ENCODE peak calls at places on chromosomes 12 and 14, in seven cellular contexts. One of them, this sample, is unnamed.

GRCh38 chr14:100246809-100247428 is 8.0 kb downstream of the YY1 start:
- DNase-seq in amniotic stem cell: no peak
- DNase-seq in left colon: no peak
- DNase-seq in NCI-H510A treated with DMSO at 0.1 percent for 48 hours: peak; percentile 83
- DNase-seq in iPS-NIHi11: peak; percentile 65
- DNase-seq in D341Med: peak; percentile 67
- DNase-seq in CD8-positive, alpha-beta memory T cell: no peak
- DNase-seq in this sample: no peak

GRCh38 chr12:7054925-7055324 is 5.6 kb upstream of the C1S start:
- DNase-seq in NCI-H510A treated with DMSO at 0.1 percent for 48 hours: no peak
- DNase-seq in CD8-positive, alpha-beta memory T cell: no peak
- DNase-seq in iPS-NIHi11: no peak
- DNase-seq in D341Med: no peak
- DNase-seq in amniotic stem cell: no peak
- DNase-seq in left colon: no peak
- DNase-seq in this sample: no peak

GRCh38 chr14:68884031-68885030 is 91.5 kb upstream of the ZFP36L1 start:
- DNase-seq in amniotic stem cell: no peak
- DNase-seq in D341Med: no peak
- DNase-seq in NCI-H510A treated with DMSO at 0.1 percent for 48 hours: no peak
- DNase-seq in iPS-NIHi11: no peak
- DNase-seq in left colon: peak; percentile 23
- DNase-seq in CD8-positive, alpha-beta memory T cell: no peak
- DNase-seq in this sample: no peak

GRCh38 chr12:132456944-132457495 is 32.9 kb upstream of the FBRSL1 start:
- DNase-seq in NCI-H510A treated with DMSO at 0.1 percent for 48 hours: no peak
- DNase-seq in iPS-NIHi11: no peak
- DNase-seq in amniotic stem cell: no peak
- DNase-seq in left colon: no peak
- DNase-seq in D341Med: peak; percentile 56
- DNase-seq in CD8-positive, alpha-beta memory T cell: no peak
- DNase-seq in this sample: no peak

GRCh38 chr12:123122649-123123048 is 28.2 kb downstream of the PITPNM2 start:
- DNase-seq in NCI-H510A treated with DMSO at 0.1 percent for 48 hours: no peak
- DNase-seq in amniotic stem cell: no peak
- DNase-seq in iPS-NIHi11: no peak
- DNase-seq in CD8-positive, alpha-beta memory T cell: no peak
- DNase-seq in D341Med: no peak
- DNase-seq in left colon: no peak
- DNase-seq in this sample: no peak

GRCh38 chr12:127416796-127417195 is 850.2 kb upstream of the TMEM132C start:
- DNase-seq in NCI-H510A treated with DMSO at 0.1 percent for 48 hours: no peak
- DNase-seq in iPS-NIHi11: no peak
- DNase-seq in left colon: no peak
- DNase-seq in D341Med: no peak
- DNase-seq in amniotic stem cell: no peak
- DNase-seq in CD8-positive, alpha-beta memory T cell: no peak
- DNase-seq in this sample: no peak

GRCh38 chr14:35855886-35856481 is 29.8 kb downstream of the BRMS1L start:
- DNase-seq in left colon: no peak
- DNase-seq in amniotic stem cell: no peak
- DNase-seq in CD8-positive, alpha-beta memory T cell: no peak
- DNase-seq in D341Med: peak; percentile 51
- DNase-seq in NCI-H510A treated with DMSO at 0.1 percent for 48 hours: no peak
- DNase-seq in iPS-NIHi11: no peak
- DNase-seq in this sample: no peak

GRCh38 chr12:26507613-26508012 is 312.2 kb downstream of the SSPN start:
- DNase-seq in CD8-positive, alpha-beta memory T cell: no peak
- DNase-seq in left colon: no peak
- DNase-seq in NCI-H510A treated with DMSO at 0.1 percent for 48 hours: no peak
- DNase-seq in amniotic stem cell: no peak
- DNase-seq in iPS-NIHi11: no peak
- DNase-seq in D341Med: no peak
- DNase-seq in this sample: no peak

GRCh38 chr12:115455268-115455681 is 771.3 kb upstream of the TBX3 start:
- DNase-seq in D341Med: no peak
- DNase-seq in left colon: no peak
- DNase-seq in iPS-NIHi11: no peak
- DNase-seq in amniotic stem cell: no peak
- DNase-seq in NCI-H510A treated with DMSO at 0.1 percent for 48 hours: peak; percentile 79
- DNase-seq in CD8-positive, alpha-beta memory T cell: no peak
- DNase-seq in this sample: no peak

GRCh38 chr12:54680374-54680773 is 32.2 kb upstream of the DCD start:
- DNase-seq in CD8-positive, alpha-beta memory T cell: no peak
- DNase-seq in iPS-NIHi11: peak; percentile 82
- DNase-seq in amniotic stem cell: no peak
- DNase-seq in NCI-H510A treated with DMSO at 0.1 percent for 48 hours: no peak
- DNase-seq in D341Med: peak; percentile 68
- DNase-seq in left colon: peak; percentile 21
- DNase-seq in this sample: no peak

GRCh38 chr12:1594045-1594294 is 411 bp downstream of the FBXL14 start:
- DNase-seq in left colon: no peak
- DNase-seq in NCI-H510A treated with DMSO at 0.1 percent for 48 hours: peak; percentile 54
- DNase-seq in iPS-NIHi11: peak; percentile 74
- DNase-seq in D341Med: no peak
- DNase-seq in amniotic stem cell: no peak
- DNase-seq in CD8-positive, alpha-beta memory T cell: no peak
- DNase-seq in this sample: no peak

GRCh38 chr12:20601668-20602280 is 93.4 kb upstream of the SLCO1C1 start:
- DNase-seq in D341Med: no peak
- DNase-seq in left colon: no peak
- DNase-seq in iPS-NIHi11: peak; percentile 15
- DNase-seq in CD8-positive, alpha-beta memory T cell: no peak
- DNase-seq in NCI-H510A treated with DMSO at 0.1 percent for 48 hours: peak; percentile 55
- DNase-seq in amniotic stem cell: no peak
- DNase-seq in this sample: no peak

GRCh38 chr14:71680733-71681387 is 251.4 kb upstream of the RGS6 start:
- DNase-seq in left colon: no peak
- DNase-seq in CD8-positive, alpha-beta memory T cell: no peak
- DNase-seq in D341Med: no peak
- DNase-seq in amniotic stem cell: no peak
- DNase-seq in NCI-H510A treated with DMSO at 0.1 percent for 48 hours: no peak
- DNase-seq in iPS-NIHi11: peak; percentile 58
- DNase-seq in this sample: no peak

GRCh38 chr12:65960820-65961691 is 136.8 kb downstream of the HMGA2 start:
- DNase-seq in iPS-NIHi11: no peak
- DNase-seq in NCI-H510A treated with DMSO at 0.1 percent for 48 hours: no peak
- DNase-seq in D341Med: no peak
- DNase-seq in amniotic stem cell: no peak
- DNase-seq in left colon: no peak
- DNase-seq in CD8-positive, alpha-beta memory T cell: no peak
- DNase-seq in this sample: no peak

GRCh38 chr12:60072911-60073310 is 477.1 kb downstream of the SLC16A7 start:
- DNase-seq in left colon: no peak
- DNase-seq in amniotic stem cell: no peak
- DNase-seq in CD8-positive, alpha-beta memory T cell: no peak
- DNase-seq in NCI-H510A treated with DMSO at 0.1 percent for 48 hours: no peak
- DNase-seq in iPS-NIHi11: no peak
- DNase-seq in D341Med: no peak
- DNase-seq in this sample: no peak

GRCh38 chr12:31005944-31006361 is 67.7 kb upstream of the DDX11 start:
- DNase-seq in NCI-H510A treated with DMSO at 0.1 percent for 48 hours: no peak
- DNase-seq in amniotic stem cell: no peak
- DNase-seq in left colon: no peak
- DNase-seq in D341Med: no peak
- DNase-seq in CD8-positive, alpha-beta memory T cell: no peak
- DNase-seq in iPS-NIHi11: no peak
- DNase-seq in this sample: no peak

GRCh38 chr12:25957898-25958253 is 606 bp upstream of the RASSF8 start:
- DNase-seq in amniotic stem cell: peak; percentile 72
- DNase-seq in NCI-H510A treated with DMSO at 0.1 percent for 48 hours: no peak
- DNase-seq in CD8-positive, alpha-beta memory T cell: no peak
- DNase-seq in left colon: no peak
- DNase-seq in D341Med: peak; percentile 39
- DNase-seq in iPS-NIHi11: no peak
- DNase-seq in this sample: no peak

GRCh38 chr14:102182901-102183619 is 43.4 kb downstream of the WDR20 start:
- DNase-seq in iPS-NIHi11: no peak
- DNase-seq in NCI-H510A treated with DMSO at 0.1 percent for 48 hours: no peak
- DNase-seq in CD8-positive, alpha-beta memory T cell: no peak
- DNase-seq in D341Med: no peak
- DNase-seq in amniotic stem cell: no peak
- DNase-seq in left colon: no peak
- DNase-seq in this sample: no peak

GRCh38 chr14:75492832-75493579 is 29.3 kb upstream of the BATF start:
- DNase-seq in NCI-H510A treated with DMSO at 0.1 percent for 48 hours: no peak
- DNase-seq in D341Med: no peak
- DNase-seq in CD8-positive, alpha-beta memory T cell: no peak
- DNase-seq in amniotic stem cell: no peak
- DNase-seq in iPS-NIHi11: no peak
- DNase-seq in left colon: no peak
- DNase-seq in this sample: no peak

GRCh38 chr12:54891717-54892478 is 37.6 kb downstream of the MUCL1 start:
- DNase-seq in left colon: peak; percentile 27
- DNase-seq in iPS-NIHi11: no peak
- DNase-seq in amniotic stem cell: no peak
- DNase-seq in D341Med: no peak
- DNase-seq in NCI-H510A treated with DMSO at 0.1 percent for 48 hours: peak; percentile 98
- DNase-seq in CD8-positive, alpha-beta memory T cell: no peak
- DNase-seq in this sample: no peak

GRCh38 chr12:79927772-79928474 is 7.0 kb downstream of the PPP1R12A start:
- DNase-seq in left colon: no peak
- DNase-seq in iPS-NIHi11: no peak
- DNase-seq in amniotic stem cell: no peak
- DNase-seq in D341Med: no peak
- DNase-seq in NCI-H510A treated with DMSO at 0.1 percent for 48 hours: no peak
- DNase-seq in CD8-positive, alpha-beta memory T cell: peak; percentile 22
- DNase-seq in this sample: peak; percentile 20

GRCh38 chr12:46292754-46293402 is 24.0 kb upstream of the SLC38A1 start:
- DNase-seq in D341Med: no peak
- DNase-seq in left colon: no peak
- DNase-seq in CD8-positive, alpha-beta memory T cell: no peak
- DNase-seq in iPS-NIHi11: no peak
- DNase-seq in NCI-H510A treated with DMSO at 0.1 percent for 48 hours: no peak
- DNase-seq in amniotic stem cell: no peak
- DNase-seq in this sample: no peak

GRCh38 chr12:132471011-132471857 is 18.7 kb upstream of the FBRSL1 start:
- DNase-seq in amniotic stem cell: no peak
- DNase-seq in D341Med: no peak
- DNase-seq in iPS-NIHi11: no peak
- DNase-seq in NCI-H510A treated with DMSO at 0.1 percent for 48 hours: no peak
- DNase-seq in CD8-positive, alpha-beta memory T cell: no peak
- DNase-seq in left colon: no peak
- DNase-seq in this sample: no peak

GRCh38 chr12:22415342-22416309 is 81.1 kb upstream of the ST8SIA1 start:
- DNase-seq in NCI-H510A treated with DMSO at 0.1 percent for 48 hours: no peak
- DNase-seq in amniotic stem cell: no peak
- DNase-seq in iPS-NIHi11: no peak
- DNase-seq in D341Med: no peak
- DNase-seq in CD8-positive, alpha-beta memory T cell: no peak
- DNase-seq in left colon: no peak
- DNase-seq in this sample: no peak

GRCh38 chr12:39692258-39692853 is 72.8 kb upstream of the ABCD2 start:
- DNase-seq in D341Med: no peak
- DNase-seq in CD8-positive, alpha-beta memory T cell: no peak
- DNase-seq in left colon: no peak
- DNase-seq in iPS-NIHi11: no peak
- DNase-seq in NCI-H510A treated with DMSO at 0.1 percent for 48 hours: no peak
- DNase-seq in amniotic stem cell: no peak
- DNase-seq in this sample: no peak

GRCh38 chr12:4044736-4045432 is 171.7 kb upstream of the PARP11 start:
- DNase-seq in iPS-NIHi11: no peak
- DNase-seq in amniotic stem cell: no peak
- DNase-seq in NCI-H510A treated with DMSO at 0.1 percent for 48 hours: no peak
- DNase-seq in D341Med: no peak
- DNase-seq in CD8-positive, alpha-beta memory T cell: no peak
- DNase-seq in left colon: no peak
- DNase-seq in this sample: no peak

GRCh38 chr12:112992541-112993398 is 14.5 kb downstream of the OAS2 start:
- DNase-seq in D341Med: peak; percentile 79
- DNase-seq in left colon: peak; percentile 63
- DNase-seq in iPS-NIHi11: peak; percentile 87
- DNase-seq in amniotic stem cell: peak; percentile 20
- DNase-seq in NCI-H510A treated with DMSO at 0.1 percent for 48 hours: peak; percentile 83
- DNase-seq in CD8-positive, alpha-beta memory T cell: peak; percentile 19
- DNase-seq in this sample: peak; percentile 45

GRCh38 chr12:71303199-71303598 is 136.4 kb upstream of the LGR5 start:
- DNase-seq in amniotic stem cell: no peak
- DNase-seq in iPS-NIHi11: no peak
- DNase-seq in left colon: no peak
- DNase-seq in CD8-positive, alpha-beta memory T cell: no peak
- DNase-seq in NCI-H510A treated with DMSO at 0.1 percent for 48 hours: no peak
- DNase-seq in D341Med: no peak
- DNase-seq in this sample: no peak

GRCh38 chr14:23409475-23409874 is 1.4 kb upstream of the MYH6 start:
- DNase-seq in amniotic stem cell: no peak
- DNase-seq in left colon: no peak
- DNase-seq in NCI-H510A treated with DMSO at 0.1 percent for 48 hours: no peak
- DNase-seq in D341Med: no peak
- DNase-seq in CD8-positive, alpha-beta memory T cell: no peak
- DNase-seq in iPS-NIHi11: no peak
- DNase-seq in this sample: no peak